ENCODE peak calls at places on chromosomes 12 and 14, in four cellular contexts. D is neural progenitor cell, F is heart right ventricle, A is right lobe of liver. O is an unnamed sample. For H3K4me1, the result is how much of the 10 kb centered on the place peaks cover.

GRCh38 chr12:2629051-2629450 is 165.7 kb upstream of the FKBP4 start:
- DNase-seq in F (no peak), D (no peak), A (no peak), O (no peak)

GRCh38 chr12:117188961-117189724 is 1.1 kb downstream of the FBXO21 start:
- DNase-seq in F (no peak), A (no peak), D (peak), O (no peak)

GRCh38 chr14:76929927-76930326 is 98.6 kb downstream of the IRF2BPL start:
- DNase-seq in F (no peak), A (no peak), D (no peak), O (no peak)

GRCh38 chr12:52826611-52827498 is 7.3 kb downstream of the KRT79 start:
- DNase-seq in D (no peak), F (no peak), A (no peak), O (no peak)

GRCh38 chr12:132524405-132524804 is 34.5 kb downstream of the FBRSL1 start:
- DNase-seq in A (no peak), D (no peak), F (no peak), O (no peak)

GRCh38 chr12:77256924-77257323 is 191.6 kb upstream of the E2F7 start:
- DNase-seq in A (no peak), F (no peak), D (no peak), O (no peak)

GRCh38 chr14:61252354-61253063 is 28.6 kb downstream of the TMEM30B start:
- DNase-seq in A (peak), F (peak), D (peak), O (peak)

GRCh38 chr12:80044694-80045046 is 54.7 kb upstream of the OTOGL start:
- DNase-seq in D (no peak), A (no peak), F (no peak), O (no peak)

GRCh38 chr14:51079489-51079888 is 15.4 kb downstream of the TRIM9 start:
- DNase-seq in A (no peak), D (no peak), F (no peak), O (no peak)

GRCh38 chr12:30691122-30691879 is 4.4 kb downstream of the IPO8 start:
- DNase-seq in A (no peak), D (no peak), F (no peak), O (no peak)

GRCh38 chr12:89544730-89545184 is 18.9 kb upstream of the POC1B start:
- DNase-seq in D (peak), F (peak), A (peak), O (peak)

GRCh38 chr12:70367268-70368141 is 1.4 kb downstream of the KCNMB4 start:
- DNase-seq in A (no peak), F (no peak), D (peak), O (no peak)

GRCh38 chr12:53995311-53996187 is 4.4 kb upstream of the HOXC9 start:
- DNase-seq in F (no peak), A (no peak), D (no peak), O (no peak)

GRCh38 chr12:109540526-109541411 is 32.5 kb downstream of the MMAB start:
- DNase-seq in F (no peak), D (no peak), A (no peak), O (no peak)

GRCh38 chr14:68813318-68813838 is 20.5 kb upstream of the ZFP36L1 start:
- DNase-seq in D (no peak), F (no peak), A (no peak), O (no peak)

GRCh38 chr14:68808696-68809095 is 15.8 kb upstream of the ZFP36L1 start:
- DNase-seq in A (no peak), F (no peak), D (no peak), O (no peak)

GRCh38 chr14:68809524-68809923 is 16.7 kb upstream of the ZFP36L1 start:
- DNase-seq in A (no peak), F (no peak), D (no peak), O (no peak)

GRCh38 chr14:68810173-68811153 is 17.6 kb upstream of the ZFP36L1 start:
- DNase-seq in D (no peak), A (no peak), F (no peak), O (no peak)

DNA sequence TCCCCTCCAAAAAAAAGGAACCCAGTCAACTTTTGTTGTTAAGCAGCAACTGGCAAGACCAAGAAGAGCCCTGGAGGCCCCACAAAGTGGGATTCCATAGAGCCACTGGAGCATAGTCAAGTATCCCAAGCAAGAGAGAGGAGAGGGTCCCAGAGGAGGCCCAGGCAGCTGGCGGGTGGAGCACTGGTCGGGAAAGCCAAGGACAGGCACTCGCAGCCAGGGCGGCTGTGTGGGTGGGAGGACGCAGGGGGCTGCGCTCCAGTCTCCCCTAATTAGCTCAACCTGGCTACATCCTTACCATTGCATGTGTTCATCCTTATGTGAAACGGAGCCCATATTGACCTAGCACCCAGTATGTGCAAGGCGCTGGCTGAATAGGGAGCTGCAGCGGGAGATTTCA is 18.3 kb upstream of the ZFP36L1 start:
- DNase-seq in F (no peak), D (no peak), A (no peak), O (no peak)
- H3K27ac ChIP-seq in F (peak), D (no peak), A (no peak), O (peak)

GRCh38 chr14:105063041-105063440 is 2.2 kb downstream of the GPR132 start:
- DNase-seq in F (no peak), A (no peak), D (no peak), O (no peak)

GRCh38 chr14:105060751-105061427 is 4.3 kb downstream of the GPR132 start:
- DNase-seq in A (peak), F (no peak), D (no peak), O (peak)

GRCh38 chr14:105061428-105062047 is 3.7 kb downstream of the GPR132 start:
- DNase-seq in D (no peak), A (peak), F (peak), O (peak)

GRCh38 chr14:105064001-105064400 is 1.2 kb downstream of the GPR132 start:
- DNase-seq in F (no peak), D (no peak), A (no peak), O (no peak)

DNA sequence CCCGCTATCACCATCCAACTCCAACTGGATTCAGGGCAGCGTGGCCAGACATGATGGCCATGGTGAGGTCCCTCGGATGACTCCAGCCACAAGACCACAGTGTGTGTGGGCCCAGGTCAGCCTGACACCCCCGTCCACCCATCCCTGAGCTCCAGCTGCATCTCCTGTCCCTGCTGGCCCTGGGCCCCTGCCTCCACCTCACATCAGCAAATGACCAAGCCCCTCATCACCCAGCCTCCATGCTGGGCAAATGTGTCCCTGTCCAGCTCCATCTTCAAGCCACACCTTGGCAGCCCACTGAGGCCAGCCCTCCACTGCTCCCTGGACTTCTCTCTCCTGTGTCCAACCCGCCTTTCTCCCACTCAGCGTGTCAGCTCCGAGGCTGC is 3.2 kb downstream of the GPR132 start:
- DNase-seq in F (no peak), D (no peak), A (no peak), O (no peak)
- H3K4me1 ChIP-seq in F (half or more), D (under half), A (under half), O (half or more)

GRCh38 chr12:99627459-99627858 is 20.1 kb upstream of the GARIN6 start:
- DNase-seq in A (no peak), D (no peak), F (no peak), O (no peak)
- TF ChIP-seq CTCF in A (no peak), D (no peak), F (no peak), O (no peak)

DNA sequence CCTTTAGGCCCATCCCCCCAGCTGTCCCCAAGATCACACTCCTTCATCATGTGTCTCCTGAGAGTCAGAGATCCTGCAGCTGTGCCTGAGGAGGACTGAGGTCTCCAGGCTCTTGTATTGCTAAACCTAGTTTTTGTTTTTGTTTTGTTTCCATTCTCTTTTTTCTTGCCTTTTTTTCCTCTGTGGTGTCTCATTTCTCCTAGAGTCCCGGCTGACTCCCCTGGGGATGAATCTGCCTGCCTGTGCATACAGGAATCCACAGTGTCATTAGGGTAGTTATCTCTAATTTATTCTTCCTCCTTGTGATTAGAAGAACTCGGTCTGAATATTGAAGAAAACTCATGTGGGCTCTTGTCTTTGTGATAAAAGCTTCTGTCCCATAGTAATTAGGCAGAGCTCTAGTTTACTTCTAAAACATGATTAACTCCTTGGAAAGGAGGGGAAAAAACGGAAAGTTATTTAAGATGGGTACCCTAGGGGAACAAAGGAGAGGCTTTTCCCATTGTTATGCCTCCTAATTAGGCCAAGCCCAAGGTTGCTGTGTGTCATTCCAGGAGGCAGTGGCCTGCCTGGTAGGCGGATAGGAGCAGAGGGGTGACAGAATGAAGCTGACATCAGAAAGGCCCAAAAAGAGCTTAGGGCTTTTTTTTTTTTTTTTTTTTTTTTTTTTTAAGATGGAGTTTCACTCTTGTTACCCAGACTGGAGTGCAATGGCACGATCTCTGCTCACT is 343.1 kb downstream of the ZFP36L1 start:
- DNase-seq in D (peak), A (no peak), F (no peak), O (no peak)
- H3K27ac ChIP-seq in D (peak), A (no peak), F (no peak), O (peak)

GRCh38 chr14:104691546-104692260 is 2.3 kb downstream of the INF2 start:
- DNase-seq in A (no peak), F (no peak), D (no peak), O (no peak)

GRCh38 chr14:104688755-104689619 is at the start of gene INF2:
- DNase-seq in F (peak), A (peak), D (peak), O (peak)

GRCh38 chr14:104690861-104691455 is 1.5 kb downstream of the INF2 start:
- DNase-seq in D (no peak), A (no peak), F (no peak), O (no peak)

GRCh38 chr14:104689620-104690265 is 325 bp downstream of the INF2 start:
- DNase-seq in F (peak), A (no peak), D (no peak), O (no peak)

GRCh38 chr14:104690266-104690711 is 871 bp downstream of the INF2 start:
- DNase-seq in F (peak), D (no peak), A (no peak), O (no peak)
- H3K4me1 ChIP-seq in F (half or more), D (under half), A (under half), O (half or more)

DNA sequence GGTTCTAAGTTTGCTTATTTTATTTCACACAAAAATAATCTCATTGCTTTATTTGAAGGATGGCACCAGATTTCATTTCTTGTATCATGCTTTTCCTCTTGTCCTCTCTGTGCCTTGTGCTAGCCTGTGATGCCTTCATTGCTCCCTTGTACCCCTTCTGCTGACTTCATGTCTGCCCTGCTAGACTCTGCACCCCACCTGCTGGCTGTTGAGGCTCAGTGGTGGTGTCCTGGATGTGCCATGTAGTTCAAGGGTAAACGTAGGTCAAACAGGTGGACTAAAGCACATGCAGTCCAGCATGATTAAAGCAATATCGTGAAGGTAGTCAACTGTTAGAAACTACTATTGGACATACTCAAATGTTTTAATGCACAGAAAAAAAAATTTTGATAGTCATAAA is 21.6 kb downstream of the MRPS35 start:
- DNase-seq in F (no peak), A (peak), D (no peak), O (no peak)
- TF ChIP-seq CTCF in F (no peak), A (peak), D (peak), O (no peak)

DNA sequence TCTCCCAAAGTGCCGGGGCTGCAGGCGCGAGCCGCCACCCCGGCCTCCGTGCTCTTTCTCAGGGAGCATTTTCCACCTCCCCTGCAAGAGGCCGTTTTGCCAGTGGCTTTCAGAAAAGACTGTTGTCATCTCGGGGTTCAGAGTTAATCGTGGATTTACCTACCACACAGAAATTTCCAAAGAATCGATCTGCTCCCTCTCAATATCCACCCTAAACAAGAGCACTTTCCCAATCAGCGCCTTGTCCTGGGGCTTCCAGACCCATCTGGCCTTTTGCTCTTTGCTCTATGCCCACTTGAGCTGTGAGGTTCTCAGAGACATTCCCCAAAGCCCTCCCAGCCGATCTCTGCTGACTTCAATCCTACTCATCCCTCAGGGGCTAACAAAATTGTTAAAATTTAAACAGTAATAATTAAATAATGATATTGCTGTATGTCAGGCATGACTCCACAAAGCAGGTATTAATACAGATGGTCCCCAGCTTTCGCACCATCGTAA is 86.6 kb downstream of the NINJ2 start:
- DNase-seq in D (no peak), F (no peak), A (no peak), O (no peak)
- H3K27ac ChIP-seq in D (no peak), F (peak), A (peak), O (peak)

DNA sequence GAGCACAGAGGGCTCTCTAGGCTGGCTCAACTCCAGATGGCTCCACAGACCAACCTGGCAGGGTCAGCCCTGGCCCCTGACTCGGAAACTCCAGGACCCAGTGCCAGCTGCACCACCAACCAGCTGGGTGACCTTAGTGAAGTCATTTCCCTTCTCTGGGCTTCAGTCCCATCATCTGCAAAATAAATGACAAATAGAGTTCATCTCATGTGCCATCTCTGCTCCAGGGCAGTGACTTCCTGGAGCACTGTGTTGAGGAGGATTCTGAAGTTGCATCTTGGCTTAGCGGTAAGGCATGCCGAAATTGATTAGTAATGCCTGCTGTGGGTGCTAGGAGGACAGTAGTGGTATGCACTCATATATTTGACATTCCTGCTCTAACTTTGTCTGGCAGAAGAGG is 31.5 kb downstream of the DTX1 start:
- DNase-seq in A (no peak), F (no peak), D (no peak), O (no peak)
- H3K4me1 ChIP-seq in A (under half), F (under half), D (under half), O (under half)

DNA sequence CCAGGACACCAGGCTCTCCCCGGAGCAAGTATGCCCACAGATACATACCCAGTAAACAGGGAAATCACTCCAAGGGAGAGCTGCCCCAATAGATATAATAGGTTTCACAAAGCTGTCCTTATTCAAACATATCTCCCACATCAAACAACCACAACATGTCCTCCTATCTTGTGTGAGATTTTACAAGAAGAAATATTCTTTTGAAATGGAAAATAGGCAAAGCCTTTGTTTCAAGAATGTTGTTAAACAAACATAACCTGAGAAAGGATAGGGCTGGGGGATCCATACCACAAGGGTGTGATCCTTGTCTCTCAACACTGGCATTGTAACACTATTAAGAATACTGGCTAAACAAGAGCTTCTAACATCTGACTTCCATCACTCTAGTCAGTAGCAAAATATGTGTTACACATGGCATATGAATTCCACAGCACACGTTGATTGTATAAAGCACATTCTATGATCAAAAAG is 32.9 kb downstream of the LGR5 start:
- DNase-seq in A (no peak), D (no peak), F (no peak), O (no peak)
- TF ChIP-seq CTCF in A (no peak), D (no peak), F (no peak), O (no peak)

DNA sequence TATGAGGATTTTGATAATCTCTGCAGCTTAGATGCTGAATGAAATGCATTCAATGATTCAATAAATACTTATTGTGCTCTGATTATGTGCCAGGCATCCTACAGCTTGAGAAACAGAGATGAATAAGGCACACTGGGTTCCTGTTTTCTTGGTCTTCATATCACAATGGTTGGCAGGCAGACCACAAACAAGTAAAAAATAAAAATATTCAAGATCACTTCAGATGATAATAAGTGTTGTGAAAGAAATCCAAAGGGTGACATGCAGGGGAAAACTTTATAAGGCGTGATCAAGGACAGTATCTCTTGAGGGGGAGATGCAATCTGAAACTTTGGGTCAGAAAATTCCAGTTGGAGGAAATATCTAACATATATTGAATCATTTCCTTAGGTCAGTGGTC is 73.8 kb upstream of the RAP1B start:
- DNase-seq in A (no peak), D (no peak), F (no peak), O (no peak)
- H3K27ac ChIP-seq in A (no peak), D (no peak), F (no peak), O (no peak)

O was measured in left ventricle myocardium inferior.